ENCODE peak calls at places on chromosomes 4 and X, in six cellular contexts. Q is heart left ventricle; M is mammary epithelial cell; W is CD8-positive, alpha-beta T cell; G is brain microvascular endothelial cell; E is cardiac muscle cell. R is an unnamed sample. For H3K27me3, the result is how much of the 10 kb centered on the place peaks cover.

GRCh38 chrX:148382983-148383382 is 117.4 kb upstream of the AFF2 start:
- DNase-seq in W (no peak), E (no peak), Q (no peak), G (no peak), M (no peak), R (no peak)

GRCh38 chr4:151665022-151665421 is 95.8 kb downstream of the GATB start:
- DNase-seq in W (no peak), G (no peak), E (no peak), M (no peak), Q (no peak), R (no peak)

GRCh38 chr4:10534820-10535219 is 77.6 kb upstream of the ZNF518B start:
- DNase-seq in G (no peak), W (no peak), Q (no peak), E (no peak), M (no peak), R (no peak)

GRCh38 chrX:97841544-97842179 is 958.0 kb downstream of the RPA4 start:
- DNase-seq in E (no peak), G (no peak), Q (no peak), W (no peak), M (no peak), R (no peak)

GRCh38 chr4:34196375-34196774 is 2047.9 kb downstream of the ARAP2 start:
- DNase-seq in M (no peak), G (no peak), W (no peak), Q (no peak), E (no peak), R (no peak)

GRCh38 chrX:110698696-110699095 is 96.9 kb downstream of the CHRDL1 start:
- DNase-seq in M (no peak), E (no peak), G (no peak), Q (no peak), W (no peak), R (no peak)

GRCh38 chrX:56762220-56762619 is 33.2 kb downstream of the NBDY start:
- DNase-seq in W (no peak), G (no peak), Q (no peak), M (no peak), E (no peak), R (no peak)

GRCh38 chr4:40923326-40924095 is 173.8 kb downstream of the NSUN7 start:
- DNase-seq in W (no peak), Q (no peak), M (no peak), G (no peak), E (no peak), R (no peak)

GRCh38 chrX:4570141-4570540 is 856.7 kb upstream of the PRKX start:
- DNase-seq in W (no peak), Q (no peak), M (peak), G (no peak), E (no peak), R (no peak)

GRCh38 chr4:148006025-148006424 is 274.1 kb downstream of the ARHGAP10 start:
- DNase-seq in E (no peak), M (no peak), G (no peak), Q (no peak), W (no peak), R (no peak)
- H3K27ac ChIP-seq in E (no peak), M (no peak), G (no peak), Q (no peak), W (no peak), R (no peak)

DNA sequence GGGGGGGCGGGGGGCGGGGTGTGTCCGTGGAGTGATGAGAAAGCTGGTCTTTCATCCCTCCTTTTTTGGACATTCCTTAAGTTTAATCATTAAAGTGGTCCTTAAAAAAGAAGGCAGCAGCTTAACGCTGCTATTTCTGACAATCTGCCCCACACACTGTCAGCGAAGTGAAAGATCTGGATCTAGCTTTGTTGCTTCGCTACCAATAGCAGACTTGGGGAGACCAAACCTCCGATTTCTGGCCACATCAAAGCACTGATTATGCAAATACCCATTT is 5.9 kb downstream of the NEUROG2 start:
- DNase-seq in Q (no peak), W (no peak), E (no peak), G (no peak), M (no peak), R (no peak)
- H3K27me3 ChIP-seq in Q (half or more), W (under half), E (half or more), G (half or more), M (under half), R (half or more)

GRCh38 chr4:139558235-139559094 is 2.4 kb upstream of the SETD7 start:
- DNase-seq in E (no peak), Q (peak), W (no peak), M (no peak), G (no peak), R (no peak)

GRCh38 chr4:139562067-139562684 is 6.2 kb upstream of the SETD7 start:
- DNase-seq in G (no peak), Q (no peak), E (no peak), W (no peak), M (no peak), R (no peak)

GRCh38 chr4:139559692-139560091 is 3.7 kb upstream of the SETD7 start:
- DNase-seq in W (no peak), M (no peak), E (peak), G (no peak), Q (peak), R (no peak)

GRCh38 chr4:139559095-139559490 is 3.1 kb upstream of the SETD7 start:
- DNase-seq in M (no peak), W (no peak), G (no peak), E (no peak), Q (no peak), R (no peak)

GRCh38 chr4:139560396-139561084 is 4.5 kb upstream of the SETD7 start:
- DNase-seq in Q (peak), M (no peak), W (no peak), E (no peak), G (no peak), R (no peak)
- H3K4me3 ChIP-seq in Q (peak), M (no peak), W (no peak), E (no peak), G (no peak), R (no peak)

GRCh38 chr4:121785479-121785878 is 15.6 kb upstream of the EXOSC9 start:
- DNase-seq in W (no peak), M (no peak), G (no peak), Q (no peak), E (no peak), R (no peak)
- H3K27ac ChIP-seq in W (no peak), M (no peak), G (peak), Q (no peak), E (no peak), R (no peak)

GRCh38 chrX:138255373-138255772 is 456.1 kb downstream of the FGF13 start:
- DNase-seq in E (no peak), W (no peak), M (no peak), Q (no peak), G (no peak), R (no peak)
- H3K27me3 ChIP-seq in E (under half), W (under half), M (under half), Q (under half), G (under half), R (under half)

R was measured in CD8-positive, alpha-beta memory T cell.